ENCODE peak calls at places on chromosome 2, in nine cellular contexts. L is stimulated activated CD8-positive, alpha-beta memory T cell treated with anti-CD3 and anti-CD28 coated beads, Interleukin-15, amount 100 ng/mL, for 24 hours; M is mucosa of gallbladder; E is kidney epithelial cell; C is HT1080; J is C1 segment of cervical spinal cord; R is psoas muscle; D is activated gamma-delta T cell; B is endothelial cell. V is an unnamed sample.
A peak's percentile ranks its signal among the peaks of the same experiment; 100 is the strongest.

GRCh38 chr2:239726091-239726591 is 299.0 kb downstream of the NDUFA10 start:
- DNase-seq in L (no peak), M (no peak), E (no peak), C (no peak), J (no peak), R (no peak), D (no peak), B (no peak), V (no peak)

GRCh38 chr2:237060518-237061312 is 25.0 kb upstream of the COPS8 start:
- DNase-seq in L (no peak), M (peak; percentile 60), E (peak; percentile 23), C (peak; percentile 51), J (no peak), R (no peak), D (no peak), B (peak; percentile 65), V (peak; percentile 8)

GRCh38 chr2:28606986-28607441 is 111.2 kb downstream of the PLB1 start:
- DNase-seq in L (no peak), M (no peak), E (no peak), C (peak; percentile 30), J (no peak), R (no peak), D (no peak), B (no peak), V (no peak)

GRCh38 chr2:23595601-23596251 is 210.7 kb downstream of the KLHL29 start:
- DNase-seq in L (no peak), M (peak; percentile 40), E (peak; percentile 49), C (peak; percentile 25), J (no peak), R (peak; percentile 39), D (no peak), B (peak; percentile 25), V (peak; percentile 45)

GRCh38 chr2:98467082-98467536 is 22.5 kb downstream of the INPP4A start:
- DNase-seq in L (no peak), M (no peak), E (no peak), C (no peak), J (no peak), R (no peak), D (no peak), B (no peak), V (no peak)

GRCh38 chr2:138602166-138602460 is 100.5 kb downstream of the SPOPL start:
- DNase-seq in L (no peak), M (no peak), E (no peak), C (peak; percentile 15), J (no peak), R (no peak), D (no peak), B (no peak), V (no peak)

GRCh38 chr2:79129260-79129659 is 9.0 kb downstream of the REG1A start:
- DNase-seq in L (no peak), M (no peak), E (no peak), C (no peak), J (no peak), R (no peak), D (no peak), B (no peak), V (no peak)

GRCh38 chr2:3112131-3112530 is 265.5 kb downstream of the EIPR1 start:
- DNase-seq in L (no peak), M (no peak), E (no peak), C (no peak), J (no peak), R (no peak), D (no peak), B (no peak), V (no peak)

GRCh38 chr2:231146656-231147055 is 21.8 kb upstream of the HTR2B start:
- DNase-seq in L (no peak), M (no peak), E (no peak), C (no peak), J (no peak), R (no peak), D (no peak), B (no peak), V (no peak)

GRCh38 chr2:190532581-190532980 is 1.9 kb downstream of the NEMP2 start:
- DNase-seq in L (no peak), M (no peak), E (no peak), C (no peak), J (no peak), R (no peak), D (no peak), B (no peak), V (no peak)

GRCh38 chr2:137675584-137676327 is 288.5 kb upstream of the HNMT start:
- DNase-seq in L (no peak), M (no peak), E (no peak), C (no peak), J (no peak), R (no peak), D (no peak), B (no peak), V (no peak)

GRCh38 chr2:84942964-84943421 is 28.0 kb upstream of the KCMF1 start:
- DNase-seq in L (no peak), M (no peak), E (no peak), C (peak; percentile 79), J (no peak), R (no peak), D (no peak), B (no peak), V (no peak)

GRCh38 chr2:168336786-168337388 is 89.5 kb upstream of the STK39 start:
- DNase-seq in L (no peak), M (peak; percentile 47), E (no peak), C (peak; percentile 16), J (no peak), R (no peak), D (no peak), B (no peak), V (no peak)